ENCODE peak calls at places on chromosomes 11 and 22, in five cellular contexts. T, J, Q, Z and E are unnamed samples.

GRCh38 chr22:48553694-48554308 is 1273.9 kb downstream of the BRD1 start:
- DNase-seq in T (no peak), J (no peak), Q (no peak), Z (no peak), E (no peak)

GRCh38 chr22:40042312-40042711 is 47.6 kb downstream of the FAM83F start:
- DNase-seq in T (no peak), J (no peak), Q (no peak), Z (no peak), E (no peak)

GRCh38 chr11:84720706-84721402 is 906.3 kb downstream of the DLG2 start:
- DNase-seq in T (no peak), J (peak; percentile 36), Q (peak; percentile 58), Z (peak; percentile 36), E (no peak)

GRCh38 chr22:31178859-31179258 is 18.9 kb downstream of the RNF185 start:
- DNase-seq in T (no peak), J (no peak), Q (no peak), Z (no peak), E (no peak)

GRCh38 chr11:133425245-133425644 is 107.1 kb downstream of the OPCML start:
- DNase-seq in T (no peak), J (no peak), Q (no peak), Z (no peak), E (no peak)

GRCh38 chr22:48757581-48757980 is 1070.1 kb downstream of the BRD1 start:
- DNase-seq in T (no peak), J (no peak), Q (peak; percentile 26), Z (no peak), E (no peak)

GRCh38 chr11:92393218-92393617 is 168.6 kb downstream of the FAT3 start:
- DNase-seq in T (no peak), J (no peak), Q (no peak), Z (peak; percentile 36), E (no peak)

GRCh38 chr22:27133951-27134664 is 476.7 kb downstream of the MIAT start:
- DNase-seq in T (no peak), J (no peak), Q (peak; percentile 57), Z (no peak), E (peak; percentile 6)

GRCh38 chr22:19149047-19149883 is 827 bp downstream of the GSC2 start:
- DNase-seq in T (no peak), J (peak; percentile 8), Q (no peak), Z (peak; percentile 41), E (no peak)

GRCh38 chr22:17085277-17086091 is 684 bp downstream of the IL17RA start:
- DNase-seq in T (no peak), J (no peak), Q (peak; percentile 75), Z (peak; percentile 38), E (peak; percentile 14)

GRCh38 chr22:45096256-45096907 is 67.3 kb upstream of the NUP50 start:
- DNase-seq in T (peak; percentile 30), J (peak; percentile 73), Q (no peak), Z (peak; percentile 77), E (peak; percentile 29)